ENCODE peak calls at places on chromosomes 2 and 18, in ten cellular contexts. A is neural crest cell, V is breast epithelium, P is NCI-H1417, Y is T-helper 9 cell, Q is HEK293T, H is dorsolateral prefrontal cortex, M is cerebellar cortex, J is small intestine, T is A549. G is an unnamed sample.

GRCh38 chr2:17643031-17643615 is 102.6 kb downstream of the VSNL1 start:
- DNase-seq in A (no peak), V (no peak), P (no peak), Y (no peak), Q (no peak), H (peak; percentile 65), M (no peak), J (peak; percentile 11), T (peak; percentile 82), G (no peak)

GRCh38 chr2:151637284-151637781 is 96.9 kb downstream of the NEB start:
- DNase-seq in A (no peak), V (no peak), P (no peak), Y (peak; percentile 28), Q (no peak), H (no peak), M (no peak), J (peak; percentile 49), T (no peak), G (peak; percentile 36)

GRCh38 chr2:22276696-22277095 is 1108.3 kb upstream of the KLHL29 start:
- DNase-seq in A (no peak), V (no peak), P (no peak), Y (no peak), Q (no peak), H (no peak), M (no peak), J (no peak), T (no peak), G (no peak)

GRCh38 chr2:146874260-146874658 is 970.6 kb upstream of the ACVR2A start:
- DNase-seq in A (no peak), V (no peak), P (no peak), Y (no peak), Q (no peak), H (no peak), M (no peak), J (no peak), T (peak; percentile 42), G (no peak)

GRCh38 chr2:173571021-173571821 is 216.5 kb downstream of the CDCA7 start:
- DNase-seq in A (no peak), V (peak; percentile 17), P (peak; percentile 47), Y (no peak), Q (peak; percentile 37), H (no peak), M (peak; percentile 6), J (peak; percentile 59), T (peak; percentile 75), G (no peak)

GRCh38 chr2:205680067-205680466 is 2.2 kb upstream of the NRP2 start:
- DNase-seq in A (peak; percentile 74), V (no peak), P (peak; percentile 84), Y (no peak), Q (peak; percentile 83), H (peak; percentile 58), M (peak; percentile 50), J (peak; percentile 66), T (peak; percentile 96), G (no peak)

GRCh38 chr2:120301289-120301688 is 44.6 kb upstream of the INHBB start:
- DNase-seq in A (no peak), V (no peak), P (no peak), Y (no peak), Q (no peak), H (no peak), M (no peak), J (no peak), T (no peak), G (no peak)

GRCh38 chr18:53909668-53910067 is 314.8 kb downstream of the MBD2 start:
- DNase-seq in A (no peak), V (no peak), P (no peak), Y (no peak), Q (peak; percentile 18), H (no peak), M (no peak), J (peak; percentile 15), T (peak; percentile 27), G (no peak)

GRCh38 chr2:172639823-172640222 is 83.9 kb downstream of the PDK1 start:
- DNase-seq in A (no peak), V (no peak), P (no peak), Y (no peak), Q (no peak), H (no peak), M (no peak), J (no peak), T (no peak), G (no peak)

GRCh38 chr2:162071016-162071415 is 3.0 kb downstream of the DPP4 start:
- DNase-seq in A (no peak), V (no peak), P (no peak), Y (no peak), Q (no peak), H (no peak), M (no peak), J (no peak), T (no peak), G (no peak)

GRCh38 chr2:15407666-15408065 is 153.5 kb downstream of the NBAS start:
- DNase-seq in A (no peak), V (no peak), P (no peak), Y (no peak), Q (no peak), H (no peak), M (no peak), J (no peak), T (no peak), G (no peak)

GRCh38 chr2:26916128-26916692 is 54.2 kb upstream of the MAPRE3 start:
- DNase-seq in A (no peak), V (no peak), P (no peak), Y (no peak), Q (no peak), H (no peak), M (no peak), J (no peak), T (no peak), G (no peak)

GRCh38 chr18:57436193-57436964 is 1.2 kb downstream of the ONECUT2 start:
- DNase-seq in A (no peak), V (no peak), P (no peak), Y (no peak), Q (no peak), H (no peak), M (no peak), J (no peak), T (no peak), G (peak; percentile 81)

GRCh38 chr2:241857041-241857541 is 1.6 kb downstream of the PDCD1 start:
- DNase-seq in A (no peak), V (no peak), P (no peak), Y (no peak), Q (no peak), H (no peak), M (no peak), J (no peak), T (no peak), G (no peak)

G was measured in upper lobe of left lung.